ENCODE peak calls at places on chromosomes 3 and 15, in four cellular contexts. One of them, this sample, is unnamed. For H3K36me3, the result is how much of the 10 kb centered on the place peaks cover.

GRCh38 chr3:129121792-129122696 is at the start of gene RAB43:
- DNase-seq in upper lobe of left lung: peak
- DNase-seq in neural progenitor cell: peak
- DNase-seq in uterus: peak
- DNase-seq in this sample: peak

GRCh38 chr15:56337084-56337725 is 28.0 kb upstream of the TEX9 start:
- DNase-seq in uterus: no peak
- DNase-seq in upper lobe of left lung: no peak
- DNase-seq in neural progenitor cell: no peak
- DNase-seq in this sample: no peak

GRCh38 chr3:57985977-57986246 is 22.3 kb upstream of the FLNB start:
- DNase-seq in upper lobe of left lung: no peak
- DNase-seq in uterus: no peak
- DNase-seq in neural progenitor cell: no peak
- DNase-seq in this sample: no peak

GRCh38 chr3:150242220-150242938 is 165.7 kb upstream of the TSC22D2 start:
- DNase-seq in upper lobe of left lung: no peak
- DNase-seq in neural progenitor cell: no peak
- DNase-seq in uterus: no peak
- DNase-seq in this sample: no peak

GRCh38 chr3:127408022-127408683 is 120.3 kb upstream of the PRR20G start:
- DNase-seq in upper lobe of left lung: peak
- DNase-seq in neural progenitor cell: no peak
- DNase-seq in uterus: no peak
- DNase-seq in this sample: no peak

GRCh38 chr3:152051501-152052404 is 178.3 kb downstream of the SUCNR1 start:
- DNase-seq in uterus: no peak
- DNase-seq in neural progenitor cell: no peak
- DNase-seq in upper lobe of left lung: no peak
- DNase-seq in this sample: no peak

GRCh38 chr3:193446975-193447602 is 68.5 kb upstream of the ATP13A5 start:
- DNase-seq in uterus: no peak
- DNase-seq in upper lobe of left lung: no peak
- DNase-seq in neural progenitor cell: no peak
- DNase-seq in this sample: no peak

GRCh38 chr3:98885851-98886250 is 15.6 kb downstream of the DCBLD2 start:
- DNase-seq in neural progenitor cell: no peak
- DNase-seq in uterus: no peak
- DNase-seq in upper lobe of left lung: no peak
- DNase-seq in this sample: no peak

GRCh38 chr3:113174806-113175490 is 36.4 kb upstream of the BOC start:
- DNase-seq in upper lobe of left lung: no peak
- DNase-seq in uterus: no peak
- DNase-seq in neural progenitor cell: no peak
- DNase-seq in this sample: no peak

GRCh38 chr15:32685576-32685975 is 32.2 kb upstream of the GREM1 start:
- DNase-seq in uterus: no peak
- DNase-seq in neural progenitor cell: no peak
- DNase-seq in upper lobe of left lung: no peak
- DNase-seq in this sample: no peak

GRCh38 chr15:91941871-91942270 is 88.4 kb downstream of the SLCO3A1 start:
- DNase-seq in upper lobe of left lung: no peak
- DNase-seq in neural progenitor cell: no peak
- DNase-seq in uterus: no peak
- DNase-seq in this sample: no peak

DNA sequence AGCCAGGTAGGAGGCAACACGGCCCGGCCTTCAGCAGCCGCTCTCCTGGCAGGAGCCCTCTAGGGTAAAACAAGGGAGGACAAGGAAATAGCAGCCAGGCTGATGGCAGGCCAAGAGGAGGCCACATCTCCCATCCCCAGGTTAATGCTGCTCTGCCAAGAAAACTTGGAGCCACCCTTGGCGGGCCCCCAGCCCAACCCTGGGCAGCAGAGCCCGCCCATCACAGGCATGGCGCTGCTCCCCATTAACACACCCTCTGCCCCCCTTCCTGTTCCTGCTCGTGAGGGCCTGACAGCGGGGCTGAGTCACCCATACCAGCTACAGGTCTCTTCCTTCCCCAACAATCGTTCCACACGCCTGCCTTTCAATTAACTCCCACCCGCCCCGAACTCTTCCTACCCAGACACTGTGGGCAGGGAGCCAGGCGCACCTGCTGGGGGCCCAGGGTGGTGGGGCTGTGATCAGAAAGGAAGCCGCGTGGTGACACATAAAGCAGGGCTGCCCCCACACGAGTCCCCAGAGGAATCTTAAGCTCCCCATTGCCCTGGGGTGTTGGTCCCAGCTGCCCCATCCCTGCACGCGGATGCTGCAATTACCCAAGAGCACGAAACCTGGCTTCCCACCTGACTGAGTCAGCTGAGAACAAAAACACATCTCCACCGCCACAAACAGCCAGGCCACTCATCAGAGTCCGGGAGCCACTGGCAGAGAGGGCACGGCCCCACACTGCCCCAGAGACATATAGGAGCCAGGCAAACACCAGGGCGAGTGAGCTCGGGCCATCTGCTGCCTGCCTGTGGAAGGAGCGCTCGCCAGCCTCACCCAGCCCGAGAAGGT is at the start of gene C15orf62:
- DNase-seq in upper lobe of left lung: peak
- DNase-seq in neural progenitor cell: no peak
- DNase-seq in uterus: peak
- DNase-seq in this sample: peak
- H3K36me3 ChIP-seq in upper lobe of left lung: under half
- H3K36me3 ChIP-seq in neural progenitor cell: under half
- H3K36me3 ChIP-seq in uterus: under half
- H3K36me3 ChIP-seq in this sample: under half

DNA sequence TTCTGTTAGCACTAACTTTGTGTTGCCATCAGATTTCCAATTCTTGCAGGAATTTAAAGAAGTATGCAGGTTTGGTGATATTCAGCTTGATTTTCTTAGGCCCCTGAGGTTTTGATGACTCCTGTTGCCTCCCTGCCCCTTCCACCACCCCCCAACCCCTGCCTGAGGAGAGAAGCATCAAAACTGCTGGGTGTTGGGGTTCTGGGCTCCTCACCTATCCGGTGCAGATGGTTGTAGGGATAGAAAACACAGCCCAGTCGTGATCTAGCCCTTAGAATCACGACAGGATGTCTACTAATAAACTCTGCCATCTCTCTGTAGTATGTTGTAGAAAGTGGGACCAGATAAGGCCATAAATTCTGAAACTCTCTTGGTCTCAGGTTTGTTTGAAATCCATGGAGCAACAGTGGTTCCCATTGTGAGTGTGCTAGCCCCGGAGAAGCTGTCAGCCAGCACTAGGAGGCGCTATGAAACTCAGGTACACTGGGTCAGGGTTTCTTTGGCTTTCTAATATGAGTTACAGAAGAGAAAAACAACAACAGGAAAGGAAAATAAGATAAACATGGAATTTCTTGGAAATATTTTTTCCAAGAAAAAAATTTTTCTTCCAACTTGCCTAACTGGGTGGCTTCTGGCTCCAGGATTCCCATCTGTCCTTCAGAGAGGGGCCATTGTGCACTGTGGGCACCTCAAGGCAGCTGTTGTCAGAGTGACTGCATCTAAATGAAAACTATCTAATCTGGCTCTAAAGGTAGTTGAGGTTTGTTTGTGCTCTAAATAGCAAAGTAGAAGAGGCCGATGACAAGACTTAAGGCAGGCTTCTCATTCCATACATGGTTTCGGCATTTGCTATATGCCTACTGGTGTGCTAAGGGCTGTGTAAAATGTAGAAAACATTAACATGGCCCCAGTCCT is 8.7 kb downstream of the SRP14 start:
- DNase-seq in uterus: no peak
- DNase-seq in upper lobe of left lung: no peak
- DNase-seq in neural progenitor cell: peak
- DNase-seq in this sample: no peak
- H3K36me3 ChIP-seq in uterus: under half
- H3K36me3 ChIP-seq in upper lobe of left lung: under half
- H3K36me3 ChIP-seq in neural progenitor cell: under half
- H3K36me3 ChIP-seq in this sample: under half

GRCh38 chr3:194623449-194624290 is 9.5 kb downstream of the TMEM44 start:
- DNase-seq in uterus: no peak
- DNase-seq in upper lobe of left lung: no peak
- DNase-seq in neural progenitor cell: no peak
- DNase-seq in this sample: peak
- H3K36me3 ChIP-seq in uterus: under half
- H3K36me3 ChIP-seq in upper lobe of left lung: under half
- H3K36me3 ChIP-seq in neural progenitor cell: under half
- H3K36me3 ChIP-seq in this sample: under half

GRCh38 chr15:101256756-101257155 is 4.9 kb upstream of the CHSY1 start:
- DNase-seq in uterus: no peak
- DNase-seq in neural progenitor cell: no peak
- DNase-seq in upper lobe of left lung: no peak
- DNase-seq in this sample: no peak

GRCh38 chr15:101255066-101255415 is 3.2 kb upstream of the CHSY1 start:
- DNase-seq in upper lobe of left lung: no peak
- DNase-seq in uterus: no peak
- DNase-seq in neural progenitor cell: no peak
- DNase-seq in this sample: no peak

GRCh38 chr15:101258238-101259144 is 6.6 kb upstream of the CHSY1 start:
- DNase-seq in neural progenitor cell: peak
- DNase-seq in uterus: peak
- DNase-seq in upper lobe of left lung: peak
- DNase-seq in this sample: peak

GRCh38 chr15:101254157-101255065 is 2.6 kb upstream of the CHSY1 start:
- DNase-seq in upper lobe of left lung: no peak
- DNase-seq in neural progenitor cell: no peak
- DNase-seq in uterus: no peak
- DNase-seq in this sample: no peak

DNA sequence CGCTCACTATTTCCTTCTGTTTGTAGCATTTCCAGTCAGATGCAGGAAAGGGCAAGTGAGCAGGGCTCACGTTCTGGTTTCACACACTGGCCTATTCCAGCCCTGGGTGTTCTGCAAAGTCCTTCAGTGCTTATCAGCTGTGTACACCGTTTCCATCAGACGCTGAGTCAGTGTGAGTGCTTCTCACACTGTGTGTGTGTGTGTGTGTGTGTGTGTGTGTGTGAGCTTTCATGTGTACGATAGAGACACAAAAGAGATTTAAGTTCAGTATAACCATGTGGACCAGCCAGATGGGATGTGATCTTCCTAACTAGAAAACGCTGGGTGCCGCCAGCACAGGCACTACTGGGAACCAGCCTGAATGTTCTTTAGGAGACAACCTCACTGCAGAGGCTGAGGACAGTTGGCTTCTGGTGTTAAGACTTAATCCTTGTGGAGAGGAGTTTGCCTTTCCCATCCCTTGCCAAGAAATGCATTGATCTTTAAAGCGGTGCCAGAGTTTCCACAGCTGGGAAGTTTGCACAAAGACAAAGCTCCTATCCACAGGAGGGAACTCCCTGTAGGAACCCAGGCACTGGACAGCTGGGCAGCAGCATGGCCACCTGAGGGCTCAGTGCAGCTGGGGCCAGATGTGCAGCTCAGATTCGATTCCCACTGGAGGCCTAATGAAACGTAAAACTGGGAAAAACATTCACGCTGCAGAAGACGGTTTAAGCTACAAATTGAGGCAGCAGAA is 3.9 kb upstream of the CHSY1 start:
- DNase-seq in upper lobe of left lung: no peak
- DNase-seq in neural progenitor cell: peak
- DNase-seq in uterus: no peak
- DNase-seq in this sample: no peak
- H3K36me3 ChIP-seq in upper lobe of left lung: under half
- H3K36me3 ChIP-seq in neural progenitor cell: under half
- H3K36me3 ChIP-seq in uterus: under half
- H3K36me3 ChIP-seq in this sample: under half

GRCh38 chr3:122594025-122594424 is 16.6 kb downstream of the PARP15 start:
- DNase-seq in neural progenitor cell: no peak
- DNase-seq in upper lobe of left lung: no peak
- DNase-seq in uterus: no peak
- DNase-seq in this sample: no peak
- H3K36me3 ChIP-seq in neural progenitor cell: under half
- H3K36me3 ChIP-seq in upper lobe of left lung: under half
- H3K36me3 ChIP-seq in uterus: under half
- H3K36me3 ChIP-seq in this sample: under half

GRCh38 chr3:136336329-136337100 is 86.4 kb downstream of the PCCB start:
- DNase-seq in upper lobe of left lung: no peak
- DNase-seq in uterus: no peak
- DNase-seq in neural progenitor cell: no peak
- DNase-seq in this sample: no peak
- H3K36me3 ChIP-seq in upper lobe of left lung: under half
- H3K36me3 ChIP-seq in uterus: under half
- H3K36me3 ChIP-seq in neural progenitor cell: under half
- H3K36me3 ChIP-seq in this sample: under half

GRCh38 chr3:183734750-183735284 is 37.2 kb downstream of the YEATS2 start:
- DNase-seq in uterus: no peak
- DNase-seq in upper lobe of left lung: no peak
- DNase-seq in neural progenitor cell: no peak
- DNase-seq in this sample: no peak
- H3K36me3 ChIP-seq in uterus: under half
- H3K36me3 ChIP-seq in upper lobe of left lung: under half
- H3K36me3 ChIP-seq in neural progenitor cell: under half
- H3K36me3 ChIP-seq in this sample: under half

GRCh38 chr3:142563491-142563997 is 15.0 kb downstream of the ATR start:
- DNase-seq in upper lobe of left lung: no peak
- DNase-seq in uterus: no peak
- DNase-seq in neural progenitor cell: no peak
- DNase-seq in this sample: no peak

GRCh38 chr3:142566096-142566495 is 12.4 kb downstream of the ATR start:
- DNase-seq in upper lobe of left lung: no peak
- DNase-seq in neural progenitor cell: no peak
- DNase-seq in uterus: no peak
- DNase-seq in this sample: no peak

GRCh38 chr3:142560118-142560517 is 18.4 kb downstream of the ATR start:
- DNase-seq in upper lobe of left lung: no peak
- DNase-seq in uterus: no peak
- DNase-seq in neural progenitor cell: no peak
- DNase-seq in this sample: no peak
- H3K36me3 ChIP-seq in upper lobe of left lung: under half
- H3K36me3 ChIP-seq in uterus: under half
- H3K36me3 ChIP-seq in neural progenitor cell: under half
- H3K36me3 ChIP-seq in this sample: under half

GRCh38 chr15:84668221-84668982 is 10.4 kb upstream of the NMB start:
- DNase-seq in upper lobe of left lung: no peak
- DNase-seq in neural progenitor cell: no peak
- DNase-seq in uterus: no peak
- DNase-seq in this sample: no peak

GRCh38 chr15:84671211-84671610 is 13.2 kb upstream of the NMB start:
- DNase-seq in upper lobe of left lung: no peak
- DNase-seq in neural progenitor cell: no peak
- DNase-seq in uterus: no peak
- DNase-seq in this sample: no peak

GRCh38 chr15:84666373-84666772 is 8.4 kb upstream of the NMB start:
- DNase-seq in upper lobe of left lung: no peak
- DNase-seq in uterus: no peak
- DNase-seq in neural progenitor cell: no peak
- DNase-seq in this sample: no peak

DNA sequence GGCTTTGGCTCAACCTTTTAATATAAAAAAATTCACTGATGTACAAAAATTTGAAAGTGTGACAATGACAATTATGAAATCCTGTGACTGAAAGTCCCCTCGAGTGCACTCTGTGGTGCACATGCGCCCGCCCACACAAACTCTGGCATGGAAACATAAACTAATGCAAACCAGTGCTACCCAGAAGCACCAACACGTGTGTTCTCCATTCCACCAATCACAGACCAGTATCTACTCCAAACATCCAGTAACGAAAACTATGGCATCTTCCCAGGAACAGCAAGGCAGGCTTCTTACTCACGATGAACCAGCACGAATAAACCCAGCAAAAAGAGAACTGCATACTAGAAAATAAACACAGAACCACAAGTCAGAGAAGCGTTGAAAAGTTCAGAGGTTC is 11.7 kb upstream of the NMB start:
- DNase-seq in upper lobe of left lung: no peak
- DNase-seq in neural progenitor cell: no peak
- DNase-seq in uterus: no peak
- DNase-seq in this sample: no peak
- H3K36me3 ChIP-seq in upper lobe of left lung: under half
- H3K36me3 ChIP-seq in neural progenitor cell: under half
- H3K36me3 ChIP-seq in uterus: under half
- H3K36me3 ChIP-seq in this sample: under half

This sample was measured in aorta.